ENCODE peak calls at places on chromosomes 2 and 18, in eight cellular contexts. N is psoas muscle, F is uterus, P is HCT116, E is A549, X is heart left ventricle, M is kidney, Z is spleen. R is an unnamed sample.

GRCh38 chr2:95063401-95063958 is 38.0 kb downstream of the MAL start:
- DNase-seq in Z (peak; percentile 47), X (no peak), N (no peak), E (no peak), F (no peak), P (no peak), M (no peak), R (no peak)

GRCh38 chr2:187920511-187920910 is 366.3 kb upstream of the TFPI start:
- DNase-seq in N (no peak), Z (no peak), X (no peak), M (no peak), E (no peak), P (no peak), F (no peak), R (no peak)

GRCh38 chr2:10410716-10411437 is 37.2 kb downstream of the ODC1 start:
- DNase-seq in F (no peak), Z (no peak), M (no peak), E (no peak), X (no peak), P (no peak), N (no peak), R (no peak)

GRCh38 chr2:38709515-38710194 is 41.5 kb downstream of the SRSF7 start:
- DNase-seq in E (no peak), X (no peak), Z (no peak), N (no peak), F (no peak), M (no peak), P (no peak), R (no peak)

GRCh38 chr18:77557030-77557429 is 307.4 kb downstream of the GALR1 start:
- DNase-seq in Z (no peak), F (no peak), E (no peak), M (no peak), N (no peak), X (no peak), P (no peak), R (no peak)

GRCh38 chr18:12362473-12363174 is 14.4 kb downstream of the AFG3L2 start:
- DNase-seq in N (no peak), X (no peak), Z (no peak), F (no peak), P (no peak), M (no peak), E (no peak), R (no peak)

GRCh38 chr2:101500860-101501259 is 25.9 kb upstream of the RFX8 start:
- DNase-seq in X (no peak), Z (no peak), N (no peak), M (no peak), F (no peak), E (no peak), P (no peak), R (no peak)

GRCh38 chr2:239727182-239727775 is 297.9 kb downstream of the NDUFA10 start:
- DNase-seq in F (no peak), X (peak; percentile 35), Z (no peak), N (no peak), P (no peak), E (no peak), M (peak; percentile 62), R (no peak)

GRCh38 chr2:26325851-26326250 is 20.1 kb upstream of the SELENOI start:
- DNase-seq in X (no peak), F (no peak), M (no peak), N (no peak), Z (no peak), P (no peak), E (no peak), R (no peak)

GRCh38 chr2:26685943-26686839 is 6.3 kb upstream of the KCNK3 start:
- DNase-seq in P (no peak), E (no peak), N (no peak), Z (peak; percentile 55), M (peak; percentile 87), F (no peak), X (no peak), R (peak; percentile 20)

DNA sequence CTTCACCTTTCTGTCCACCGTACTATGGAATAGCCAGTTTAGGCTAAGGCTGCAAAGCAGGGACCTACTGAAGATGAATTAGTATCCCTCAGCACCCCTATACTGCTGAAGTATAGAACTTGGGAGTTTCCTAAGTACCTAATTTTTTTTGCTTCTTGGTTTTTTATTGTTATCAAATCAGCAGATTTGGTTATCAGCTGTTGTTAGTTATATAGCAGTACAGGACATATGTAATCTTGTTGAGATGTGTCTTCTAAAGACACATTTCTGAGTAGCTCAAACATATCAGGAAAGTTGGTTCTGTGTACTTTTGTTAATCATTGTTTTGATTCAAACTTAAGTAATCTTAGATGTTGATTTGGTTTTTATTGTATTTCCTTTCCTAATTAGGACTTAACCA is 5.2 kb downstream of the MYL12A start:
- DNase-seq in X (no peak), M (no peak), Z (no peak), F (no peak), E (no peak), P (no peak), N (no peak), R (no peak)
- H3K4me1 ChIP-seq in X (peaks cover 9% of the 10 kb centered on the region), M (peaks cover 10% of the 10 kb centered on the region), Z (peaks cover 93% of the 10 kb centered on the region), F (no peaks in the 10 kb centered on the region), E (peaks cover 63% of the 10 kb centered on the region), P (peaks cover 34% of the 10 kb centered on the region), N (peaks cover 78% of the 10 kb centered on the region), R (peaks cover 24% of the 10 kb centered on the region)

DNA sequence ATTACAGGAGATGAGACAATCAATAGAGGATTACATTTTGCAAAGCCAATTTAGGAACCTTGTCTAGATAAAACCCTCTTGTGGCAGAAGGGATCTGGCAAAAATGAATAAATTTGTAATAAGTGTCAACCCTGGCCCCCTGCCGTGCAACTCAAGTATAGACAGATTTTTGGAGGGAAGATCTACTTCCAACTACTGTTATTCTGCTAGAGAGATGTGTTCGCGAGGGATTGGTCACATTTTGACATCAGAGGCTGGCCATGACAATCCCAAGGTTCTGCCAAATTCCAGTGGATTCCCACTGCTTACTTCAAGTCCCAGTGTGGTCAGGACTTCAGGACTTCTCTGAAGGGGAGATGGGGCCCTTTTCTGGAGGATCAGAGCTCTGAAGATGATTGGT is 192.6 kb downstream of the SH3RF3 start:
- DNase-seq in E (no peak), F (no peak), P (no peak), M (no peak), N (no peak), Z (no peak), X (no peak), R (no peak)
- H3K4me1 ChIP-seq in E (no peaks in the 10 kb centered on the region), F (peaks cover 25% of the 10 kb centered on the region), P (no peaks in the 10 kb centered on the region), M (peaks cover 18% of the 10 kb centered on the region), N (peaks cover 65% of the 10 kb centered on the region), Z (peaks cover 28% of the 10 kb centered on the region), X (peaks cover 46% of the 10 kb centered on the region), R (peaks cover 69% of the 10 kb centered on the region)

GRCh38 chr2:134243244-134243643 is 10.6 kb upstream of the MGAT5 start:
- DNase-seq in M (no peak), X (no peak), E (no peak), F (no peak), Z (no peak), P (no peak), N (no peak), R (no peak)
- H3K4me1 ChIP-seq in M (peaks cover 7% of the 10 kb centered on the region), X (peaks cover 27% of the 10 kb centered on the region), E (no peaks in the 10 kb centered on the region), F (no peaks in the 10 kb centered on the region), Z (peaks cover 92% of the 10 kb centered on the region), P (no peaks in the 10 kb centered on the region), N (no peaks in the 10 kb centered on the region), R (peaks cover 5% of the 10 kb centered on the region)

GRCh38 chr2:35421485-35421884 is 934.1 kb upstream of the CRIM1 start:
- DNase-seq in F (no peak), N (no peak), E (no peak), P (no peak), M (no peak), Z (no peak), X (no peak), R (no peak)
- H3K4me1 ChIP-seq in F (no peaks in the 10 kb centered on the region), N (no peaks in the 10 kb centered on the region), E (no peaks in the 10 kb centered on the region), P (no peaks in the 10 kb centered on the region), M (no peaks in the 10 kb centered on the region), Z (no peaks in the 10 kb centered on the region), X (no peaks in the 10 kb centered on the region), R (no peaks in the 10 kb centered on the region)

GRCh38 chr2:160397530-160397865 is 96.1 kb downstream of the RBMS1 start:
- DNase-seq in N (no peak), E (peak; percentile 52), M (no peak), F (no peak), Z (no peak), X (no peak), P (peak; percentile 16), R (no peak)

GRCh38 chr2:160401895-160402294 is 91.7 kb downstream of the RBMS1 start:
- DNase-seq in Z (no peak), F (no peak), X (no peak), N (no peak), E (no peak), M (no peak), P (no peak), R (no peak)

GRCh38 chr2:160402997-160403979 is 90.3 kb downstream of the RBMS1 start:
- DNase-seq in E (peak; percentile 38), Z (no peak), N (no peak), P (peak; percentile 19), F (no peak), M (no peak), X (no peak), R (no peak)

GRCh38 chr2:160402498-160402897 is 91.1 kb downstream of the RBMS1 start:
- DNase-seq in N (no peak), P (no peak), Z (no peak), F (no peak), E (no peak), M (no peak), X (no peak), R (no peak)

GRCh38 chr2:160399880-160400279 is 93.7 kb downstream of the RBMS1 start:
- DNase-seq in Z (no peak), N (no peak), E (no peak), X (no peak), F (no peak), P (no peak), M (no peak), R (no peak)
- H3K4me1 ChIP-seq in Z (peaks cover 100% of the 10 kb centered on the region), N (peaks cover 56% of the 10 kb centered on the region), E (peaks cover 97% of the 10 kb centered on the region), X (peaks cover 63% of the 10 kb centered on the region), F (peaks cover 10% of the 10 kb centered on the region), P (peaks cover 52% of the 10 kb centered on the region), M (peaks cover 4% of the 10 kb centered on the region), R (peaks cover 29% of the 10 kb centered on the region)

GRCh38 chr2:200378652-200379290 is 72.3 kb downstream of the SPATS2L start:
- DNase-seq in E (no peak), M (no peak), P (no peak), Z (no peak), F (no peak), N (no peak), X (no peak), R (no peak)

GRCh38 chr2:200379481-200380120 is 73.1 kb downstream of the SPATS2L start:
- DNase-seq in P (no peak), M (no peak), X (no peak), N (no peak), F (no peak), Z (no peak), E (no peak), R (no peak)

GRCh38 chr2:200380139-200380561 is 73.7 kb downstream of the SPATS2L start:
- DNase-seq in Z (no peak), E (no peak), N (no peak), P (no peak), M (no peak), F (no peak), X (no peak), R (peak; percentile 50)

GRCh38 chr2:200382883-200383282 is 76.4 kb downstream of the SPATS2L start:
- DNase-seq in M (no peak), F (no peak), E (no peak), P (no peak), X (no peak), Z (no peak), N (no peak), R (no peak)

GRCh38 chr2:200380833-200381542 is 74.5 kb downstream of the SPATS2L start:
- DNase-seq in Z (no peak), X (no peak), N (no peak), F (no peak), M (no peak), P (no peak), E (no peak), R (no peak)
- H3K4me1 ChIP-seq in Z (peaks cover 83% of the 10 kb centered on the region), X (peaks cover 29% of the 10 kb centered on the region), N (peaks cover 37% of the 10 kb centered on the region), F (peaks cover 7% of the 10 kb centered on the region), M (peaks cover 51% of the 10 kb centered on the region), P (peaks cover 59% of the 10 kb centered on the region), E (peaks cover 64% of the 10 kb centered on the region), R (peaks cover 35% of the 10 kb centered on the region)

R was measured in thyroid gland.